ENCODE peak calls at places on chromosomes 2 and 18, in six cellular contexts. U is LNCaP clone FGC, V is right atrium auricular region, A is suprapubic skin, O is cardiac fibroblast, J is AG10803. R is an unnamed sample.

GRCh38 chr2:60499082-60499429 is 54.4 kb downstream of the BCL11A start:
- DNase-seq in U (no peak), V (no peak), A (no peak), O (no peak), J (no peak), R (no peak)

GRCh38 chr18:22493255-22493654 is 75.5 kb upstream of the CTAGE1 start:
- DNase-seq in U (peak; percentile 55), V (no peak), A (no peak), O (no peak), J (no peak), R (no peak)

GRCh38 chr2:8714283-8714682 is 32.4 kb downstream of the ID2 start:
- DNase-seq in U (no peak), V (no peak), A (no peak), O (no peak), J (no peak), R (no peak)

GRCh38 chr18:12246849-12247808 is 7.0 kb upstream of the CIDEA start:
- DNase-seq in U (no peak), V (no peak), A (peak; percentile 74), O (peak; percentile 25), J (no peak), R (no peak)

GRCh38 chr18:37385846-37386435 is 179.7 kb downstream of the CELF4 start:
- DNase-seq in U (peak; percentile 4), V (no peak), A (no peak), O (peak; percentile 55), J (peak; percentile 35), R (no peak)

GRCh38 chr2:101770672-101771071 is 73.2 kb downstream of the MAP4K4 start:
- DNase-seq in U (no peak), V (no peak), A (no peak), O (peak; percentile 51), J (peak; percentile 63), R (no peak)

GRCh38 chr18:3526421-3527354 is 76.7 kb downstream of the TGIF1 start:
- DNase-seq in U (no peak), V (no peak), A (no peak), O (peak; percentile 67), J (peak; percentile 67), R (no peak)

GRCh38 chr2:260507-261161 is 3.2 kb downstream of the SH3YL1 start:
- DNase-seq in U (peak; percentile 26), V (no peak), A (no peak), O (no peak), J (no peak), R (no peak)

GRCh38 chr2:122070241-122070731 is 314.8 kb downstream of the TSN start:
- DNase-seq in U (no peak), V (no peak), A (no peak), O (peak; percentile 26), J (peak; percentile 24), R (no peak)

GRCh38 chr18:37343542-37343851 is 222.1 kb downstream of the CELF4 start:
- DNase-seq in U (no peak), V (no peak), A (no peak), O (no peak), J (no peak), R (no peak)

GRCh38 chr2:42086500-42086953 is 38.7 kb downstream of the PKDCC start:
- DNase-seq in U (no peak), V (no peak), A (peak; percentile 62), O (peak; percentile 80), J (peak; percentile 60), R (no peak)

GRCh38 chr18:72091369-72091768 is 452.8 kb downstream of the CBLN2 start:
- DNase-seq in U (no peak), V (no peak), A (no peak), O (no peak), J (no peak), R (no peak)

GRCh38 chr18:72089432-72089831 is 454.7 kb downstream of the CBLN2 start:
- DNase-seq in U (no peak), V (no peak), A (no peak), O (no peak), J (no peak), R (no peak)

GRCh38 chr18:72086421-72086820 is 457.7 kb downstream of the CBLN2 start:
- DNase-seq in U (peak; percentile 39), V (no peak), A (no peak), O (peak; percentile 22), J (no peak), R (no peak)
- TF ChIP-seq CTCF in U (peak; percentile 49), V (peak; percentile 35), A (no peak), O (peak; percentile 48), J (peak; percentile 17), R (peak; percentile 67)

GRCh38 chr2:145593991-145594702 is 1074.2 kb upstream of the ZEB2 start:
- DNase-seq in U (no peak), V (no peak), A (no peak), O (peak; percentile 82), J (peak; percentile 85), R (no peak)
- TF ChIP-seq CTCF in U (peak; percentile 42), V (no peak), A (no peak), O (peak; percentile 8), J (peak; percentile 48), R (peak; percentile 66)

GRCh38 chr18:78678318-78678695 is 301.3 kb upstream of the SALL3 start:
- DNase-seq in U (no peak), V (no peak), A (peak; percentile 49), O (no peak), J (no peak), R (no peak)
- TF ChIP-seq CTCF in U (no peak), V (no peak), A (no peak), O (no peak), J (no peak), R (no peak)

GRCh38 chr2:119208791-119209203 is 14.8 kb upstream of the STEAP3 start:
- DNase-seq in U (no peak), V (no peak), A (no peak), O (no peak), J (no peak), R (no peak)
- TF ChIP-seq CTCF in U (no peak), V (no peak), A (no peak), O (no peak), J (no peak), R (no peak)

GRCh38 chr18:7177131-7177744 is 53.7 kb upstream of the LRRC30 start:
- DNase-seq in U (peak; percentile 36), V (peak; percentile 73), A (no peak), O (peak; percentile 91), J (peak; percentile 69), R (no peak)

GRCh38 chr18:7170292-7170691 is 52.7 kb upstream of the LAMA1 start:
- DNase-seq in U (no peak), V (peak; percentile 50), A (no peak), O (no peak), J (no peak), R (no peak)

GRCh38 chr18:7172611-7173010 is 55.0 kb upstream of the LAMA1 start:
- DNase-seq in U (no peak), V (no peak), A (no peak), O (no peak), J (no peak), R (no peak)

GRCh38 chr18:7173216-7173615 is 55.6 kb upstream of the LAMA1 start:
- DNase-seq in U (no peak), V (no peak), A (no peak), O (no peak), J (no peak), R (no peak)

GRCh38 chr18:7174359-7175107 is 56.4 kb upstream of the LRRC30 start:
- DNase-seq in U (peak; percentile 14), V (no peak), A (no peak), O (peak; percentile 30), J (no peak), R (no peak)
- TF ChIP-seq CTCF in U (peak; percentile 61), V (no peak), A (no peak), O (no peak), J (no peak), R (peak; percentile 54)